ENCODE peak calls at places on chromosomes 11 and 22, in seven cellular contexts. A is SIG-M5; Y is dorsolateral prefrontal cortex; W is stimulated activated CD4-positive, alpha-beta T cell treated with anti-CD3 and anti-CD28 coated beads, Interleukin-2, amount 100 ng/mL, for 24 hours; H is H7; O is iPS-NIHi11; J is fibroblast of mammary gland. B is an unnamed sample.

GRCh38 chr22:18984564-18984963 is 48.5 kb upstream of the PRODH start:
- DNase-seq in A (no peak), Y (no peak), W (no peak), H (no peak), O (no peak), J (no peak), B (no peak)

GRCh38 chr22:42368379-42369249 is 63.6 kb downstream of the NFAM1 start:
- DNase-seq in A (no peak), Y (no peak), W (peak), H (peak), O (peak), J (no peak), B (no peak)

GRCh38 chr22:18076060-18076497 is 1.7 kb upstream of the PEX26 start:
- DNase-seq in A (no peak), Y (peak), W (peak), H (peak), O (peak), J (peak), B (peak)

GRCh38 chr22:31122196-31122531 is 602 bp upstream of the INPP5J start:
- DNase-seq in A (no peak), Y (no peak), W (no peak), H (no peak), O (no peak), J (no peak), B (no peak)

GRCh38 chr11:102420547-102420946 is 32.0 kb downstream of the TMEM123 start:
- DNase-seq in A (no peak), Y (no peak), W (no peak), H (no peak), O (no peak), J (no peak), B (no peak)

GRCh38 chr11:9765320-9766101 is 101.6 kb downstream of the SWAP70 start:
- DNase-seq in A (no peak), Y (no peak), W (no peak), H (peak), O (peak), J (peak), B (peak)

GRCh38 chr22:20530368-20531153 is 23.2 kb downstream of the MED15 start:
- DNase-seq in A (no peak), Y (no peak), W (no peak), H (peak), O (peak), J (peak), B (peak)

GRCh38 chr11:126328444-126328843 is 24.6 kb downstream of the DCPS start:
- DNase-seq in A (no peak), Y (no peak), W (no peak), H (peak), O (no peak), J (no peak), B (no peak)

GRCh38 chr11:532512-533048 is 2.8 kb downstream of the HRAS start:
- DNase-seq in A (no peak), Y (no peak), W (no peak), H (peak), O (no peak), J (no peak), B (no peak)

GRCh38 chr22:20061481-20061861 is 18.6 kb upstream of the DGCR8 start:
- DNase-seq in A (no peak), Y (no peak), W (no peak), H (peak), O (peak), J (peak), B (peak)

GRCh38 chr11:127105578-127105977 is 105.0 kb upstream of the KIRREL3 start:
- DNase-seq in A (no peak), Y (no peak), W (no peak), H (no peak), O (no peak), J (no peak), B (no peak)

GRCh38 chr22:44847380-44847779 is 95.0 kb downstream of the ARHGAP8 start:
- DNase-seq in A (no peak), Y (no peak), W (no peak), H (no peak), O (no peak), J (no peak), B (no peak)